ENCODE peak calls at places on chromosomes 2 and 18, in six cellular contexts. One of them, this sample, is unnamed.

GRCh38 chr18:67142604-67143003 is 373.9 kb downstream of the DSEL start:
- DNase-seq in OCI-LY7: no peak
- DNase-seq in Peyer's patch: no peak
- DNase-seq in endodermal cell: no peak
- DNase-seq in GM23338: peak; percentile 17
- DNase-seq in BE2C: no peak
- DNase-seq in this sample: no peak

GRCh38 chr18:3453540-3454364 is 3.8 kb downstream of the TGIF1 start:
- DNase-seq in Peyer's patch: peak; percentile 54
- DNase-seq in GM23338: peak; percentile 59
- DNase-seq in OCI-LY7: peak; percentile 45
- DNase-seq in BE2C: no peak
- DNase-seq in endodermal cell: no peak
- DNase-seq in this sample: peak; percentile 67

GRCh38 chr2:163637876-163638275 is 97.9 kb downstream of the FIGN start:
- DNase-seq in OCI-LY7: no peak
- DNase-seq in BE2C: no peak
- DNase-seq in Peyer's patch: no peak
- DNase-seq in GM23338: no peak
- DNase-seq in endodermal cell: no peak
- DNase-seq in this sample: no peak

GRCh38 chr2:223474893-223475292 is 127.3 kb downstream of the SCG2 start:
- DNase-seq in OCI-LY7: no peak
- DNase-seq in GM23338: no peak
- DNase-seq in Peyer's patch: no peak
- DNase-seq in BE2C: no peak
- DNase-seq in endodermal cell: peak; percentile 65
- DNase-seq in this sample: no peak

GRCh38 chr2:196322963-196323810 is 151.8 kb upstream of the STK17B start:
- DNase-seq in GM23338: no peak
- DNase-seq in endodermal cell: no peak
- DNase-seq in Peyer's patch: no peak
- DNase-seq in BE2C: no peak
- DNase-seq in OCI-LY7: no peak
- DNase-seq in this sample: no peak

GRCh38 chr18:26908906-26909305 is 43.4 kb upstream of the AQP4 start:
- DNase-seq in OCI-LY7: no peak
- DNase-seq in Peyer's patch: no peak
- DNase-seq in endodermal cell: no peak
- DNase-seq in GM23338: no peak
- DNase-seq in BE2C: no peak
- DNase-seq in this sample: no peak

GRCh38 chr2:105820151-105820550 is 75.4 kb downstream of the NCK2 start:
- DNase-seq in BE2C: no peak
- DNase-seq in endodermal cell: no peak
- DNase-seq in Peyer's patch: no peak
- DNase-seq in GM23338: no peak
- DNase-seq in OCI-LY7: no peak
- DNase-seq in this sample: no peak

GRCh38 chr2:232543928-232544631 is 4.6 kb downstream of the CHRNG start:
- DNase-seq in GM23338: no peak
- DNase-seq in endodermal cell: no peak
- DNase-seq in Peyer's patch: peak; percentile 44
- DNase-seq in BE2C: no peak
- DNase-seq in OCI-LY7: no peak
- DNase-seq in this sample: peak; percentile 57

GRCh38 chr2:33373986-33374385 is 102.5 kb upstream of the RASGRP3 start:
- DNase-seq in BE2C: no peak
- DNase-seq in Peyer's patch: no peak
- DNase-seq in endodermal cell: no peak
- DNase-seq in GM23338: no peak
- DNase-seq in OCI-LY7: no peak
- DNase-seq in this sample: no peak

GRCh38 chr18:2653467-2653866 is 2.1 kb upstream of the SMCHD1 start:
- DNase-seq in endodermal cell: peak; percentile 46
- DNase-seq in BE2C: no peak
- DNase-seq in GM23338: peak; percentile 40
- DNase-seq in OCI-LY7: peak; percentile 56
- DNase-seq in Peyer's patch: no peak
- DNase-seq in this sample: no peak

GRCh38 chr18:32095156-32095555 is 3.5 kb downstream of the RNF138 start:
- DNase-seq in BE2C: no peak
- DNase-seq in OCI-LY7: no peak
- DNase-seq in GM23338: no peak
- DNase-seq in endodermal cell: no peak
- DNase-seq in Peyer's patch: no peak
- DNase-seq in this sample: no peak

GRCh38 chr2:43220982-43221659 is 5.3 kb downstream of the ZFP36L2 start:
- DNase-seq in endodermal cell: peak; percentile 86
- DNase-seq in Peyer's patch: peak; percentile 77
- DNase-seq in BE2C: peak; percentile 92
- DNase-seq in OCI-LY7: peak; percentile 54
- DNase-seq in GM23338: peak; percentile 76
- DNase-seq in this sample: peak; percentile 76

GRCh38 chr2:170475878-170476277 is 239.3 kb upstream of the SP5 start:
- DNase-seq in Peyer's patch: no peak
- DNase-seq in OCI-LY7: no peak
- DNase-seq in endodermal cell: no peak
- DNase-seq in BE2C: no peak
- DNase-seq in GM23338: peak; percentile 4
- DNase-seq in this sample: no peak

GRCh38 chr2:63888490-63889402 is 47.0 kb downstream of the UGP2 start:
- DNase-seq in GM23338: peak; percentile 65
- DNase-seq in BE2C: peak; percentile 40
- DNase-seq in Peyer's patch: no peak
- DNase-seq in endodermal cell: peak; percentile 82
- DNase-seq in OCI-LY7: peak; percentile 71
- DNase-seq in this sample: no peak

GRCh38 chr2:134900151-134900550 is 18.5 kb upstream of the CCNT2 start:
- DNase-seq in endodermal cell: no peak
- DNase-seq in BE2C: no peak
- DNase-seq in Peyer's patch: no peak
- DNase-seq in OCI-LY7: no peak
- DNase-seq in GM23338: no peak
- DNase-seq in this sample: no peak

GRCh38 chr2:29106980-29107388 is 8.2 kb upstream of the CLIP4 start:
- DNase-seq in OCI-LY7: no peak
- DNase-seq in endodermal cell: no peak
- DNase-seq in BE2C: no peak
- DNase-seq in GM23338: no peak
- DNase-seq in Peyer's patch: no peak
- DNase-seq in this sample: no peak

GRCh38 chr18:34085140-34085739 is 139.5 kb downstream of the NOL4 start:
- DNase-seq in OCI-LY7: no peak
- DNase-seq in Peyer's patch: no peak
- DNase-seq in BE2C: no peak
- DNase-seq in endodermal cell: no peak
- DNase-seq in GM23338: no peak
- DNase-seq in this sample: no peak

GRCh38 chr2:234873828-234874173 is 78.0 kb upstream of the SH3BP4 start:
- DNase-seq in BE2C: no peak
- DNase-seq in OCI-LY7: no peak
- DNase-seq in Peyer's patch: no peak
- DNase-seq in GM23338: no peak
- DNase-seq in endodermal cell: no peak
- DNase-seq in this sample: no peak

GRCh38 chr2:236782938-236783337 is 213.3 kb downstream of the ACKR3 start:
- DNase-seq in Peyer's patch: no peak
- DNase-seq in BE2C: no peak
- DNase-seq in endodermal cell: no peak
- DNase-seq in OCI-LY7: no peak
- DNase-seq in GM23338: no peak
- DNase-seq in this sample: no peak

GRCh38 chr2:226048625-226049024 is 649.1 kb downstream of the NYAP2 start:
- DNase-seq in Peyer's patch: no peak
- DNase-seq in GM23338: peak; percentile 71
- DNase-seq in OCI-LY7: no peak
- DNase-seq in BE2C: no peak
- DNase-seq in endodermal cell: no peak
- DNase-seq in this sample: no peak

GRCh38 chr2:174325932-174326879 is 8.5 kb upstream of the SP9 start:
- DNase-seq in endodermal cell: peak; percentile 85
- DNase-seq in Peyer's patch: peak; percentile 51
- DNase-seq in OCI-LY7: no peak
- DNase-seq in BE2C: no peak
- DNase-seq in GM23338: peak; percentile 86
- DNase-seq in this sample: no peak

GRCh38 chr2:137689549-137689948 is 274.7 kb upstream of the HNMT start:
- DNase-seq in BE2C: no peak
- DNase-seq in endodermal cell: no peak
- DNase-seq in Peyer's patch: no peak
- DNase-seq in OCI-LY7: no peak
- DNase-seq in GM23338: no peak
- DNase-seq in this sample: no peak

GRCh38 chr18:48806551-48807261 is 144.1 kb downstream of the SMAD7 start:
- DNase-seq in endodermal cell: peak; percentile 48
- DNase-seq in OCI-LY7: no peak
- DNase-seq in Peyer's patch: no peak
- DNase-seq in BE2C: no peak
- DNase-seq in GM23338: peak; percentile 17
- DNase-seq in this sample: peak; percentile 54

GRCh38 chr2:54657664-54658083 is 65.8 kb upstream of the EML6 start:
- DNase-seq in Peyer's patch: no peak
- DNase-seq in OCI-LY7: peak; percentile 65
- DNase-seq in endodermal cell: peak; percentile 86
- DNase-seq in BE2C: peak; percentile 56
- DNase-seq in GM23338: peak; percentile 79
- DNase-seq in this sample: no peak

GRCh38 chr18:58671941-58672565 is 788 bp downstream of the MALT1 start:
- DNase-seq in endodermal cell: no peak
- DNase-seq in Peyer's patch: no peak
- DNase-seq in BE2C: no peak
- DNase-seq in GM23338: peak; percentile 73
- DNase-seq in OCI-LY7: peak; percentile 60
- DNase-seq in this sample: no peak

GRCh38 chr2:165637396-165637795 is 156.7 kb downstream of the GALNT3 start:
- DNase-seq in OCI-LY7: no peak
- DNase-seq in BE2C: no peak
- DNase-seq in Peyer's patch: no peak
- DNase-seq in GM23338: no peak
- DNase-seq in endodermal cell: no peak
- DNase-seq in this sample: no peak

GRCh38 chr2:69013123-69013836 is at the start of gene ANTXR1:
- DNase-seq in BE2C: peak; percentile 46
- DNase-seq in endodermal cell: peak; percentile 89
- DNase-seq in OCI-LY7: no peak
- DNase-seq in Peyer's patch: peak; percentile 57
- DNase-seq in GM23338: peak; percentile 93
- DNase-seq in this sample: peak; percentile 70

GRCh38 chr18:56475250-56475649 is 163.1 kb downstream of the TXNL1 start:
- DNase-seq in GM23338: no peak
- DNase-seq in OCI-LY7: no peak
- DNase-seq in BE2C: no peak
- DNase-seq in endodermal cell: no peak
- DNase-seq in Peyer's patch: no peak
- DNase-seq in this sample: no peak

GRCh38 chr2:9095690-9096089 is 92.2 kb upstream of the MBOAT2 start:
- DNase-seq in OCI-LY7: no peak
- DNase-seq in GM23338: peak; percentile 82
- DNase-seq in Peyer's patch: peak; percentile 66
- DNase-seq in endodermal cell: peak; percentile 85
- DNase-seq in BE2C: peak; percentile 58
- DNase-seq in this sample: peak; percentile 77

GRCh38 chr2:9093324-9093723 is 89.8 kb upstream of the MBOAT2 start:
- DNase-seq in endodermal cell: no peak
- DNase-seq in GM23338: no peak
- DNase-seq in BE2C: no peak
- DNase-seq in OCI-LY7: no peak
- DNase-seq in Peyer's patch: no peak
- DNase-seq in this sample: no peak

GRCh38 chr2:9096761-9097160 is 93.3 kb upstream of the MBOAT2 start:
- DNase-seq in GM23338: no peak
- DNase-seq in Peyer's patch: no peak
- DNase-seq in OCI-LY7: no peak
- DNase-seq in BE2C: no peak
- DNase-seq in endodermal cell: no peak
- DNase-seq in this sample: no peak

GRCh38 chr2:9094117-9094516 is 90.6 kb upstream of the MBOAT2 start:
- DNase-seq in GM23338: no peak
- DNase-seq in OCI-LY7: no peak
- DNase-seq in endodermal cell: no peak
- DNase-seq in Peyer's patch: no peak
- DNase-seq in BE2C: no peak
- DNase-seq in this sample: no peak

DNA sequence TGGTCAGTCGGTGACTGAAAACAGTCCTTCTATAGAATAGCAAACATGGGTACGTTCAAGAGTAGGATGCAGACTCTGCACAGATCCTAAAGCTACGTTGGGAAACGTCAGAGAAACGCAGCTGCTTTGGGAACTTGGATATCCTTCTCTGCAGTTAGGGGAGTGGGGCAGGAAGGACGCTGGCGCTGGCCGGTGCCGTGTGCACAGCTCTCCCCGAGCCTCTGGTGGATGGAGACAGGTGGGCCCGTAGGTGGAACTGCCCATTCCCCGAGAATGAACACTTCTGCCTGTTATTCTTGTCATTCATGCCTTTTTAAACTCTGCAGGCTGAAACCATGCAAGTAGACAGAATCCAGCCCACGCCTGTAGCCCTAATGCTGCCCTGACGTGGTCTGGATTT is 91.7 kb upstream of the MBOAT2 start:
- DNase-seq in BE2C: no peak
- DNase-seq in Peyer's patch: no peak
- DNase-seq in endodermal cell: no peak
- DNase-seq in OCI-LY7: no peak
- DNase-seq in GM23338: no peak
- DNase-seq in this sample: no peak
- TF ChIP-seq CTCF in BE2C: no peak
- TF ChIP-seq CTCF in Peyer's patch: no peak
- TF ChIP-seq CTCF in endodermal cell: no peak
- TF ChIP-seq CTCF in OCI-LY7: no peak
- TF ChIP-seq CTCF in GM23338: no peak
- TF ChIP-seq CTCF in this sample: no peak

GRCh38 chr2:45014016-45014702 is 4.9 kb upstream of the SIX2 start:
- DNase-seq in Peyer's patch: no peak
- DNase-seq in BE2C: peak; percentile 65
- DNase-seq in GM23338: peak; percentile 85
- DNase-seq in OCI-LY7: no peak
- DNase-seq in endodermal cell: peak; percentile 93
- DNase-seq in this sample: peak; percentile 81
- TF ChIP-seq CTCF in Peyer's patch: no peak
- TF ChIP-seq CTCF in BE2C: peak; percentile 56
- TF ChIP-seq CTCF in GM23338: peak; percentile 83
- TF ChIP-seq CTCF in OCI-LY7: peak; percentile 28
- TF ChIP-seq CTCF in endodermal cell: peak; percentile 97
- TF ChIP-seq CTCF in this sample: peak; percentile 60

GRCh38 chr18:63848159-63848558 is 39.3 kb upstream of the SERPINB2 start:
- DNase-seq in endodermal cell: no peak
- DNase-seq in OCI-LY7: peak; percentile 12
- DNase-seq in Peyer's patch: no peak
- DNase-seq in BE2C: peak; percentile 4
- DNase-seq in GM23338: peak; percentile 77
- DNase-seq in this sample: no peak
- TF ChIP-seq CTCF in endodermal cell: peak; percentile 76
- TF ChIP-seq CTCF in OCI-LY7: peak; percentile 61
- TF ChIP-seq CTCF in Peyer's patch: no peak
- TF ChIP-seq CTCF in BE2C: peak; percentile 56
- TF ChIP-seq CTCF in GM23338: peak; percentile 80
- TF ChIP-seq CTCF in this sample: peak; percentile 53

GRCh38 chr2:153165021-153165420 is 313.5 kb downstream of the RPRM start:
- DNase-seq in endodermal cell: no peak
- DNase-seq in GM23338: no peak
- DNase-seq in OCI-LY7: no peak
- DNase-seq in BE2C: no peak
- DNase-seq in Peyer's patch: no peak
- DNase-seq in this sample: no peak

GRCh38 chr2:153163055-153163454 is 315.5 kb downstream of the RPRM start:
- DNase-seq in GM23338: peak; percentile 89
- DNase-seq in OCI-LY7: peak; percentile 15
- DNase-seq in endodermal cell: peak; percentile 71
- DNase-seq in Peyer's patch: no peak
- DNase-seq in BE2C: peak; percentile 28
- DNase-seq in this sample: no peak
- TF ChIP-seq CTCF in GM23338: peak; percentile 85
- TF ChIP-seq CTCF in OCI-LY7: peak; percentile 69
- TF ChIP-seq CTCF in endodermal cell: peak; percentile 82
- TF ChIP-seq CTCF in Peyer's patch: no peak
- TF ChIP-seq CTCF in BE2C: peak; percentile 61
- TF ChIP-seq CTCF in this sample: peak; percentile 37

This sample was measured in upper lobe of right lung.